ENCODE peak calls at places on chromosomes 16 and 17, in nine cellular contexts. T is body of pancreas; Z is stimulated activated CD8-positive, alpha-beta memory T cell treated with anti-CD3 and anti-CD28 coated beads, Interleukin-15, amount 100 ng/mL, for 1 hour; O is HTR-8/SVneo; K is WTC11; X is EH; E is A549; A is stimulated activated CD4-positive, alpha-beta T cell treated with anti-CD3 and anti-CD28 coated beads, Interleukin-1b, Interleukin-23, amount 100 ng/mL, for 4 hours; R is activated T-cell treated with anti-CD3 and anti-CD28 coated beads for 48 hours. Y is an unnamed sample.

GRCh38 chr17:65054602-65055001 is 1.9 kb downstream of the GNA13 start:
- DNase-seq in T (no peak), X (peak; percentile 11), R (no peak), Z (no peak), K (no peak), E (no peak), O (no peak), A (no peak), Y (no peak)

GRCh38 chr16:57165923-57166322 is 19.9 kb downstream of the PSME3IP1 start:
- DNase-seq in X (no peak), K (no peak), Z (no peak), O (no peak), A (no peak), E (no peak), R (no peak), T (no peak), Y (no peak)

GRCh38 chr16:79595916-79596450 is 4.6 kb downstream of the MAF start:
- DNase-seq in T (no peak), O (no peak), Z (no peak), A (no peak), R (no peak), E (no peak), X (no peak), K (no peak), Y (no peak)

GRCh38 chr17:16123531-16123930 is 91.8 kb downstream of the NCOR1 start:
- DNase-seq in E (no peak), A (no peak), Z (no peak), K (no peak), R (no peak), T (no peak), O (no peak), X (no peak), Y (no peak)

GRCh38 chr17:63675231-63675606 is 24.7 kb downstream of the LIMD2 start:
- DNase-seq in R (no peak), A (no peak), O (no peak), E (no peak), X (peak; percentile 46), T (no peak), Z (no peak), K (no peak), Y (no peak)

GRCh38 chr16:12025926-12026325 is 49.4 kb downstream of the SNX29 start:
- DNase-seq in K (no peak), O (no peak), R (no peak), Z (no peak), X (no peak), E (no peak), A (no peak), T (no peak), Y (no peak)

GRCh38 chr17:1043601-1044251 is 46.8 kb downstream of the TIMM22 start:
- DNase-seq in T (no peak), X (no peak), K (peak; percentile 54), Z (no peak), E (no peak), O (no peak), R (no peak), A (no peak), Y (no peak)

GRCh38 chr16:89936981-89937380 is 11.6 kb upstream of the DEF8 start:
- DNase-seq in E (no peak), T (no peak), O (no peak), R (no peak), K (no peak), A (no peak), X (no peak), Z (no peak), Y (no peak)

GRCh38 chr17:46976626-46977270 is 2.3 kb downstream of the RPRML start:
- DNase-seq in R (no peak), E (no peak), O (peak; percentile 38), T (no peak), Z (no peak), A (no peak), X (peak; percentile 44), K (no peak), Y (no peak)

GRCh38 chr17:72004011-72004427 is 116.8 kb upstream of the SOX9 start:
- DNase-seq in A (no peak), E (no peak), Z (no peak), T (no peak), K (no peak), R (no peak), X (peak; percentile 45), O (peak; percentile 33), Y (no peak)

GRCh38 chr16:58009856-58010416 is 8.7 kb downstream of the USB1 start:
- DNase-seq in O (no peak), Z (no peak), K (no peak), A (no peak), X (no peak), T (no peak), R (no peak), E (no peak), Y (no peak)

GRCh38 chr17:42414782-42415409 is 8.2 kb downstream of the CAVIN1 start:
- DNase-seq in E (no peak), A (peak; percentile 35), X (no peak), K (no peak), O (no peak), Z (no peak), T (no peak), R (peak; percentile 49), Y (no peak)

GRCh38 chr17:4948997-4949320 is 629 bp upstream of the PFN1 start:
- DNase-seq in R (peak; percentile 83), X (peak; percentile 92), O (peak; percentile 93), T (peak; percentile 78), A (peak; percentile 67), K (peak; percentile 78), E (no peak), Z (peak; percentile 26), Y (peak; percentile 89)

GRCh38 chr17:14715531-14715930 is 414.6 kb downstream of the HS3ST3B1 start:
- DNase-seq in Z (no peak), O (no peak), E (no peak), K (no peak), T (no peak), A (no peak), X (no peak), R (no peak), Y (no peak)

GRCh38 chr17:45660474-45660873 is 123.6 kb upstream of the CRHR1 start:
- DNase-seq in A (no peak), T (no peak), E (no peak), X (no peak), R (no peak), O (no peak), K (peak; percentile 30), Z (no peak), Y (peak; percentile 39)

GRCh38 chr17:30326816-30327215 is 7.0 kb downstream of the TMIGD1 start:
- DNase-seq in O (no peak), Z (no peak), K (no peak), R (no peak), A (no peak), T (no peak), E (no peak), X (no peak), Y (no peak)

GRCh38 chr17:4540224-4541040 is 14.8 kb downstream of the MYBBP1A start:
- DNase-seq in T (peak; percentile 30), Z (no peak), E (no peak), O (no peak), A (no peak), R (no peak), K (peak; percentile 51), X (no peak), Y (no peak)

GRCh38 chr17:42436401-42436800 is 13.3 kb upstream of the CAVIN1 start:
- DNase-seq in O (no peak), Z (no peak), R (no peak), A (no peak), K (no peak), X (peak; percentile 91), E (no peak), T (no peak), Y (no peak)

GRCh38 chr16:56824335-56824734 is 40.7 kb upstream of the SLC12A3 start:
- DNase-seq in X (peak; percentile 25), K (no peak), Z (no peak), R (no peak), O (no peak), T (no peak), E (peak; percentile 39), A (no peak), Y (peak; percentile 59)

GRCh38 chr16:55825115-55825728 is 7.7 kb downstream of the CES1 start:
- DNase-seq in Z (no peak), E (no peak), O (no peak), K (no peak), R (no peak), A (no peak), T (no peak), X (no peak), Y (no peak)

GRCh38 chr16:49276646-49277385 is 4.8 kb downstream of the CBLN1 start:
- DNase-seq in E (no peak), A (no peak), Z (no peak), T (no peak), R (no peak), X (no peak), K (peak; percentile 28), O (no peak), Y (no peak)

GRCh38 chr16:81204794-81205680 is 33.5 kb upstream of the BCO1 start:
- DNase-seq in E (peak; percentile 63), R (peak; percentile 33), K (no peak), T (peak; percentile 48), X (peak; percentile 60), O (peak; percentile 75), Z (peak; percentile 24), A (peak; percentile 3), Y (peak; percentile 66)

GRCh38 chr17:10151667-10152496 is 46.5 kb downstream of the GAS7 start:
- DNase-seq in O (no peak), A (no peak), K (no peak), E (no peak), Z (no peak), R (no peak), T (no peak), X (no peak), Y (no peak)

Y was measured in T47D.